ENCODE peak calls at places on chromosome 17, in five cellular contexts. H, Q, N, P and L are unnamed samples.

GRCh38 chr17:2071024-2071385 is 16.1 kb downstream of the HIC1 start:
- DNase-seq in H (no peak), P (no peak), N (no peak), Q (no peak), L (no peak)

GRCh38 chr17:404703-405102 is 52.1 kb upstream of the RPH3AL start:
- DNase-seq in P (no peak), H (no peak), N (no peak), Q (no peak), L (no peak)

GRCh38 chr17:43880420-43880991 is 26.8 kb downstream of the MPP2 start:
- DNase-seq in Q (peak; percentile 69), P (no peak), H (peak; percentile 76), N (no peak), L (peak; percentile 61)

GRCh38 chr17:68580236-68580903 is 20.8 kb downstream of the FAM20A start:
- DNase-seq in P (no peak), N (no peak), H (peak; percentile 62), Q (no peak), L (peak; percentile 88)

GRCh38 chr17:66006654-66007053 is 185.3 kb downstream of the CEP112 start:
- DNase-seq in Q (no peak), H (peak; percentile 23), P (no peak), N (no peak), L (no peak)

GRCh38 chr17:10021239-10021638 is 116.2 kb upstream of the RCVRN start:
- DNase-seq in Q (peak; percentile 33), N (no peak), P (no peak), H (no peak), L (no peak)

GRCh38 chr17:39617446-39618251 is 9.1 kb upstream of the PPP1R1B start:
- DNase-seq in H (peak; percentile 80), P (no peak), Q (peak; percentile 58), N (no peak), L (no peak)

GRCh38 chr17:31147507-31148202 is 52.9 kb downstream of the NF1 start:
- DNase-seq in N (no peak), H (no peak), P (no peak), Q (no peak), L (no peak)

GRCh38 chr17:56929362-56929969 is 15.6 kb upstream of the TRIM25 start:
- DNase-seq in N (no peak), H (no peak), P (no peak), Q (no peak), L (no peak)

GRCh38 chr17:48551601-48552452 is 6.9 kb upstream of the HOXB2 start:
- DNase-seq in Q (peak; percentile 46), H (no peak), N (no peak), P (no peak), L (no peak)

GRCh38 chr17:10649602-10650001 is 7.5 kb downstream of the MYH3 start:
- DNase-seq in Q (no peak), H (no peak), P (no peak), N (no peak), L (no peak)

GRCh38 chr17:50904522-50905459 is 38.6 kb upstream of the TOB1 start:
- DNase-seq in H (no peak), Q (no peak), N (no peak), P (peak; percentile 86), L (peak; percentile 78)

GRCh38 chr17:35167666-35168065 is 20.0 kb downstream of the UNC45B start:
- DNase-seq in Q (no peak), P (no peak), N (no peak), H (no peak), L (no peak)

GRCh38 chr17:59763861-59764260 is 56.4 kb downstream of the VMP1 start:
- DNase-seq in Q (no peak), P (no peak), N (peak; percentile 69), H (no peak), L (peak; percentile 9)

GRCh38 chr17:34285304-34285792 is at the start of gene CCL11:
- DNase-seq in N (no peak), Q (no peak), P (no peak), H (no peak), L (no peak)

GRCh38 chr17:13688716-13689115 is 87.0 kb upstream of the HS3ST3A1 start:
- DNase-seq in N (no peak), H (no peak), P (no peak), Q (no peak), L (no peak)

GRCh38 chr17:13601776-13602551 is at the start of gene HS3ST3A1:
- DNase-seq in H (no peak), N (no peak), P (no peak), Q (peak; percentile 88), L (no peak)

GRCh38 chr17:77906377-77906871 is 52.1 kb upstream of the TNRC6C start:
- DNase-seq in Q (no peak), N (no peak), P (no peak), H (no peak), L (no peak)

GRCh38 chr17:38333635-38334295 is 10.0 kb downstream of the GPR179 start:
- DNase-seq in P (peak; percentile 72), N (no peak), H (peak; percentile 67), Q (peak; percentile 81), L (peak; percentile 53)

GRCh38 chr17:38851434-38851833 is 2.1 kb downstream of the RPL23 start:
- DNase-seq in P (no peak), H (no peak), N (no peak), Q (no peak), L (no peak)

GRCh38 chr17:73338566-73339247 is 26.9 kb upstream of the CDC42EP4 start:
- DNase-seq in P (no peak), Q (no peak), N (no peak), H (no peak), L (no peak)

GRCh38 chr17:32558328-32558955 is 71.6 kb downstream of the CDK5R1 start:
- DNase-seq in H (no peak), N (no peak), P (no peak), Q (no peak), L (no peak)

GRCh38 chr17:72122668-72123495 is 2.1 kb downstream of the SOX9 start:
- DNase-seq in P (peak; percentile 80), H (peak; percentile 8), N (no peak), Q (peak; percentile 70), L (peak; percentile 86)

GRCh38 chr17:6506679-6507231 is 49.6 kb downstream of the PITPNM3 start:
- DNase-seq in Q (no peak), N (peak; percentile 79), H (no peak), P (no peak), L (no peak)

GRCh38 chr17:38349097-38349904 is 2.3 kb upstream of the SOCS7 start:
- DNase-seq in N (peak; percentile 35), H (peak; percentile 83), Q (peak; percentile 88), P (peak; percentile 89), L (peak; percentile 82)

GRCh38 chr17:10102817-10103216 is 95.6 kb downstream of the GAS7 start:
- DNase-seq in H (no peak), P (no peak), N (no peak), Q (no peak), L (no peak)

GRCh38 chr17:45123930-45124796 is 8.2 kb downstream of the PLCD3 start:
- DNase-seq in Q (no peak), N (peak; percentile 68), P (peak; percentile 75), H (peak; percentile 64), L (peak; percentile 86)

GRCh38 chr17:78241277-78242023 is 10.0 kb downstream of the TMEM235 start:
- DNase-seq in N (no peak), Q (no peak), H (peak; percentile 17), P (peak; percentile 92), L (peak; percentile 96)

GRCh38 chr17:38897176-38897575 is 27.3 kb downstream of the LASP1 start:
- DNase-seq in N (no peak), Q (no peak), H (no peak), P (no peak), L (no peak)

GRCh38 chr17:78544876-78545755 is 32.1 kb downstream of the DNAH17 start:
- DNase-seq in H (no peak), Q (no peak), P (no peak), N (no peak), L (no peak)

GRCh38 chr17:74465378-74466110 is 890 bp upstream of the CD300A start:
- DNase-seq in H (no peak), P (no peak), N (no peak), Q (no peak), L (no peak)